ENCODE peak calls at places on chromosomes 13 and 19, in four cellular contexts. K is hepatocyte, L is suprapubic skin, O is neural progenitor cell. F is an unnamed sample. For H3K9me3, the result is how much of the 10 kb centered on the place peaks cover.

GRCh38 chr13:48383384-48383783 is 29.5 kb downstream of the LPAR6 start:
- DNase-seq in K (no peak), L (no peak), O (no peak), F (no peak)

GRCh38 chr13:34967851-34968562 is 25.9 kb downstream of the NBEA start:
- DNase-seq in K (no peak), L (no peak), O (no peak), F (no peak)

GRCh38 chr13:30673669-30674521 is 56.2 kb downstream of the USPL1 start:
- DNase-seq in K (peak), L (peak), O (peak), F (peak)

GRCh38 chr19:43905897-43906296 is 29.2 kb downstream of the ZNF45 start:
- DNase-seq in K (no peak), L (no peak), O (no peak), F (no peak)

GRCh38 chr19:14127929-14128509 is 8.4 kb downstream of the ASF1B start:
- DNase-seq in K (no peak), L (no peak), O (no peak), F (peak)

GRCh38 chr19:1987197-1988187 is 28.0 kb downstream of the BTBD2 start:
- DNase-seq in K (no peak), L (no peak), O (no peak), F (no peak)

GRCh38 chr13:59250276-59250990 is 913.3 kb downstream of the DIAPH3 start:
- DNase-seq in K (no peak), L (no peak), O (no peak), F (no peak)

GRCh38 chr13:110914293-110915056 is 394 bp downstream of the ANKRD10 start:
- DNase-seq in K (peak), L (no peak), O (peak), F (peak)

DNA sequence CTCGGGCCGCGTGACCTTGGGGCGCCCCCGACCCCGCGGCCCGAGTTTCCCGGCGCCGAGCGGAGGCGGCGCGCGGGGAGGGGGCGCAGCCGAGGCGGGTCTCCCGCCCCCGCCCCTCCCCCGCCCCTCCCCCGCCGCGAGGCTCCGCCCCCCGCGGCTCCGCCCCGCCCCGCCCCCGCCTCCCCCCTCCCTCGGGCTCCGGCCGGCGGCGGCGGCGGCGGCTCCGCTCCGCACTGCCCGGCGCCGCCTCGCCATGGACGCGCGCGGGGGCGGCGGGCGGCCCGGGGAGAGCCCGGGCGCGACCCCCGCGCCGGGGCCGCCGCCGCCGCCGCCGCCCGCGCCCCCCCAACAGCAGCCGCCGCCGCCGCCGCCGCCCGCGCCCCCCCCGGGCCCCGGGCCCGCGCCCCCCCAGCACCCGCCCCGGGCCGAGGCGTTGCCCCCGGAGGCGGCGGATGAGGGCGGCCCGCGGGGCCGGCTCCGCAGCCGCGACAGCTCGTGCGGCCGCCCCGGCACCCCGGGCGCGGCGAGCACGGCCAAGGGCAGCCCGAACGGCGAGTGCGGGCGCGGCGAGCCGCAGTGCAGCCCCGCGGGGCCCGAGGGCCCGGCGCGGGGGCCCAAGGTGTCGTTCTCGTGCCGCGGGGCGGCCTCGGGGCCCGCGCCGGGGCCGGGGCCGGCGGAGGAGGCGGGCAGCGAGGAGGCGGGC is at the start of gene HCN2:
- DNase-seq in K (no peak), L (no peak), O (no peak), F (peak)
- TF ChIP-seq CTCF in K (no peak), L (no peak), O (no peak), F (no peak)

GRCh38 chr19:36674201-36674600 is 7.6 kb upstream of the ZNF461 start:
- DNase-seq in K (no peak), L (no peak), O (no peak), F (no peak)
- H3K9me3 ChIP-seq in K (under half), L (under half), O (under half), F (under half)

GRCh38 chr13:50387124-50387581 is 371.9 kb downstream of the KCNRG start:
- DNase-seq in K (peak), L (no peak), O (peak), F (no peak)
- TF ChIP-seq CTCF in K (peak), L (no peak), O (peak), F (peak)

GRCh38 chr19:55857149-55857548 is 20.8 kb downstream of the NLRP4 start:
- DNase-seq in K (no peak), L (no peak), O (no peak), F (no peak)
- H3K9me3 ChIP-seq in K (under half), L (under half), O (under half), F (under half)

DNA sequence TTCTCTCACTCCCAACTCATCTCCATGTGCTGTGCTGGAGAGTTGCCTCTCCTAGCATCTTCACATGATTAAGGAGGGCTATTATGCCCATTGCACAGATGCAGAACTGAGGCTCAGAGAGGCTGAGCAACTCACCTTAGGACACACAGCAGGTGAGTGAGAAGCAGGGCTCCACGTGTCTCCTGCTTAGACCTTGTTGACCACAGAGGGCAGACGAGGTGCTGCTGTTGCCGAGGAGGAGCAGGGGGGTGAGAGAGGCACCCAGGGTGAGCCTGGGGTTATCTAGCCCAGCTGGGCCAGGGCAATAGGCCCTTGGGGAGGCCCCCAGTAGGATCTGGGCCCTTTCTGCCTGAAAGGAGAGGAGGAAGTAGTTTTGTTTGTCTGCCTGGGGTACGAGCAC is 2.4 kb upstream of the HSH2D start:
- DNase-seq in K (no peak), L (no peak), O (no peak), F (no peak)
- TF ChIP-seq CTCF in K (no peak), L (no peak), O (no peak), F (no peak)

DNA sequence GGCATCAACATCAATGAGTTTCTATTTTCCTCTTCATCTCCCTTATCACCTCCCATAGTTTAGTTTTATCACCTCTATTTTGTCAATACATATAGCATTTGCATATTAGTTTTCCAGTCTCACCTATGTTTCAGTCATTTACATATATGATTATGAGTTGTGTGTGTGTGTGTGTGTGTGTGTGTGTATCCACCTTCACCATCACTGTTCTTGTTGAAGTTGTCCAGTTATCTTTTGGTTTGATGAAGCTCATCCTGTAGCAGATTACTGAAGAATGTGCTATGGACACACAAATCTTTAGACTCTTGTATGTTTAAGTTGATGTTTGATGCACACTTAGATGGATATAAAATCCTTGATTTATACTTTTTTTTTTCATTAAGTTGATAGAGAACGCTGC is 40.5 kb downstream of the SPACA7 start:
- DNase-seq in K (no peak), L (no peak), O (no peak), F (no peak)
- H3K9me3 ChIP-seq in K (under half), L (under half), O (under half), F (under half)

GRCh38 chr19:3213159-3213558 is 11.3 kb upstream of the CELF5 start:
- DNase-seq in K (no peak), L (no peak), O (no peak), F (no peak)

GRCh38 chr19:3211191-3211590 is 13.3 kb upstream of the CELF5 start:
- DNase-seq in K (no peak), L (no peak), O (no peak), F (no peak)

GRCh38 chr19:3207466-3208242 is 16.8 kb upstream of the CELF5 start:
- DNase-seq in K (no peak), L (no peak), O (no peak), F (no peak)

GRCh38 chr19:3208317-3209207 is 15.9 kb upstream of the CELF5 start:
- DNase-seq in K (no peak), L (no peak), O (no peak), F (no peak)

GRCh38 chr19:3210347-3211017 is 14.0 kb upstream of the CELF5 start:
- DNase-seq in K (peak), L (no peak), O (peak), F (peak)
- TF ChIP-seq CTCF in K (peak), L (peak), O (peak), F (peak)

GRCh38 chr19:55898911-55899310 is 33.2 kb downstream of the NLRP13 start:
- DNase-seq in K (no peak), L (no peak), O (no peak), F (no peak)
- H3K9me3 ChIP-seq in K (under half), L (under half), O (under half), F (under half)

GRCh38 chr13:86174632-86175031 is 375.4 kb upstream of the SLITRK6 start:
- DNase-seq in K (no peak), L (no peak), O (no peak), F (no peak)
- TF ChIP-seq CTCF in K (peak), L (no peak), O (peak), F (no peak)

F was measured in cardiac muscle cell.